ENCODE peak calls at places on chromosome 3, in ten cellular contexts. One of them, this sample, is unnamed.
A peak's percentile ranks its signal among the peaks of the same experiment; 100 is the strongest.

GRCh38 chr3:90080988-90081387 is 973.6 kb downstream of the EPHA3 start:
- DNase-seq in heart left ventricle: no peak
- DNase-seq in psoas muscle: no peak
- DNase-seq in MM.1S: no peak
- DNase-seq in spleen: no peak
- DNase-seq in hepatocyte: no peak
- DNase-seq in neural progenitor cell: peak; percentile 40
- DNase-seq in K562: no peak
- DNase-seq in mammary epithelial cell: no peak
- DNase-seq in breast epithelium: no peak
- DNase-seq in this sample: no peak

GRCh38 chr3:182562274-182562673 is 231.0 kb upstream of the ATP11B start:
- DNase-seq in heart left ventricle: no peak
- DNase-seq in psoas muscle: no peak
- DNase-seq in MM.1S: no peak
- DNase-seq in spleen: no peak
- DNase-seq in hepatocyte: no peak
- DNase-seq in neural progenitor cell: no peak
- DNase-seq in K562: no peak
- DNase-seq in mammary epithelial cell: no peak
- DNase-seq in breast epithelium: no peak
- DNase-seq in this sample: no peak

GRCh38 chr3:69165744-69166143 is 43.3 kb upstream of the LMOD3 start:
- DNase-seq in heart left ventricle: no peak
- DNase-seq in psoas muscle: no peak
- DNase-seq in MM.1S: no peak
- DNase-seq in spleen: no peak
- DNase-seq in hepatocyte: no peak
- DNase-seq in neural progenitor cell: no peak
- DNase-seq in K562: no peak
- DNase-seq in mammary epithelial cell: no peak
- DNase-seq in breast epithelium: no peak
- DNase-seq in this sample: no peak

GRCh38 chr3:30355622-30356021 is 250.8 kb upstream of the TGFBR2 start:
- DNase-seq in heart left ventricle: no peak
- DNase-seq in psoas muscle: no peak
- DNase-seq in MM.1S: no peak
- DNase-seq in spleen: no peak
- DNase-seq in hepatocyte: no peak
- DNase-seq in neural progenitor cell: peak; percentile 9
- DNase-seq in K562: no peak
- DNase-seq in mammary epithelial cell: no peak
- DNase-seq in breast epithelium: no peak
- DNase-seq in this sample: no peak

GRCh38 chr3:197775317-197775716 is 15.7 kb upstream of the LRCH3 start:
- DNase-seq in heart left ventricle: no peak
- DNase-seq in psoas muscle: no peak
- DNase-seq in MM.1S: no peak
- DNase-seq in spleen: no peak
- DNase-seq in hepatocyte: no peak
- DNase-seq in neural progenitor cell: no peak
- DNase-seq in K562: no peak
- DNase-seq in mammary epithelial cell: no peak
- DNase-seq in breast epithelium: no peak
- DNase-seq in this sample: no peak

GRCh38 chr3:184361532-184361931 is at the start of the genes CLCN2 and POLR2H:
- DNase-seq in heart left ventricle: peak; percentile 71
- DNase-seq in psoas muscle: peak; percentile 73
- DNase-seq in MM.1S: peak; percentile 74
- DNase-seq in spleen: no peak
- DNase-seq in hepatocyte: peak; percentile 93
- DNase-seq in neural progenitor cell: peak; percentile 93
- DNase-seq in K562: peak; percentile 82
- DNase-seq in mammary epithelial cell: peak; percentile 43
- DNase-seq in breast epithelium: no peak
- DNase-seq in this sample: no peak

GRCh38 chr3:7484636-7485035 is 623.7 kb downstream of the GRM7 start:
- DNase-seq in heart left ventricle: no peak
- DNase-seq in psoas muscle: no peak
- DNase-seq in MM.1S: no peak
- DNase-seq in spleen: no peak
- DNase-seq in hepatocyte: no peak
- DNase-seq in neural progenitor cell: no peak
- DNase-seq in K562: no peak
- DNase-seq in mammary epithelial cell: peak; percentile 73
- DNase-seq in breast epithelium: no peak
- DNase-seq in this sample: no peak

GRCh38 chr3:4981688-4982494 is 2.7 kb downstream of the BHLHE40 start:
- DNase-seq in heart left ventricle: no peak
- DNase-seq in psoas muscle: no peak
- DNase-seq in MM.1S: no peak
- DNase-seq in spleen: no peak
- DNase-seq in hepatocyte: peak; percentile 66
- DNase-seq in neural progenitor cell: no peak
- DNase-seq in K562: no peak
- DNase-seq in mammary epithelial cell: peak; percentile 82
- DNase-seq in breast epithelium: no peak
- DNase-seq in this sample: no peak

GRCh38 chr3:25505581-25505980 is 77.5 kb downstream of the RARB start:
- DNase-seq in heart left ventricle: no peak
- DNase-seq in psoas muscle: no peak
- DNase-seq in MM.1S: no peak
- DNase-seq in spleen: no peak
- DNase-seq in hepatocyte: no peak
- DNase-seq in neural progenitor cell: no peak
- DNase-seq in K562: no peak
- DNase-seq in mammary epithelial cell: no peak
- DNase-seq in breast epithelium: no peak
- DNase-seq in this sample: no peak

GRCh38 chr3:25507811-25508210 is 79.7 kb downstream of the RARB start:
- DNase-seq in heart left ventricle: no peak
- DNase-seq in psoas muscle: no peak
- DNase-seq in MM.1S: no peak
- DNase-seq in spleen: no peak
- DNase-seq in hepatocyte: no peak
- DNase-seq in neural progenitor cell: no peak
- DNase-seq in K562: no peak
- DNase-seq in mammary epithelial cell: no peak
- DNase-seq in breast epithelium: no peak
- DNase-seq in this sample: no peak

GRCh38 chr3:25503758-25504157 is 75.7 kb downstream of the RARB start:
- DNase-seq in heart left ventricle: no peak
- DNase-seq in psoas muscle: no peak
- DNase-seq in MM.1S: no peak
- DNase-seq in spleen: no peak
- DNase-seq in hepatocyte: no peak
- DNase-seq in neural progenitor cell: no peak
- DNase-seq in K562: no peak
- DNase-seq in mammary epithelial cell: no peak
- DNase-seq in breast epithelium: no peak
- DNase-seq in this sample: no peak

GRCh38 chr3:25497096-25497495 is 69.0 kb downstream of the RARB start:
- DNase-seq in heart left ventricle: no peak
- DNase-seq in psoas muscle: no peak
- DNase-seq in MM.1S: no peak
- DNase-seq in spleen: no peak
- DNase-seq in hepatocyte: no peak
- DNase-seq in neural progenitor cell: no peak
- DNase-seq in K562: no peak
- DNase-seq in mammary epithelial cell: no peak
- DNase-seq in breast epithelium: no peak
- DNase-seq in this sample: no peak

GRCh38 chr3:25502233-25502632 is 74.2 kb downstream of the RARB start:
- DNase-seq in heart left ventricle: no peak
- DNase-seq in psoas muscle: no peak
- DNase-seq in MM.1S: no peak
- DNase-seq in spleen: no peak
- DNase-seq in hepatocyte: no peak
- DNase-seq in neural progenitor cell: no peak
- DNase-seq in K562: no peak
- DNase-seq in mammary epithelial cell: no peak
- DNase-seq in breast epithelium: no peak
- DNase-seq in this sample: no peak
- H3K9me3 ChIP-seq in heart left ventricle: no peaks in the 10 kb centered on the region
- H3K9me3 ChIP-seq in psoas muscle: no peaks in the 10 kb centered on the region
- H3K9me3 ChIP-seq in MM.1S: no peaks in the 10 kb centered on the region
- H3K9me3 ChIP-seq in spleen: peaks cover 2% of the 10 kb centered on the region
- H3K9me3 ChIP-seq in hepatocyte: no peaks in the 10 kb centered on the region
- H3K9me3 ChIP-seq in neural progenitor cell: no peaks in the 10 kb centered on the region
- H3K9me3 ChIP-seq in K562: no peaks in the 10 kb centered on the region
- H3K9me3 ChIP-seq in mammary epithelial cell: no peaks in the 10 kb centered on the region
- H3K9me3 ChIP-seq in breast epithelium: no peaks in the 10 kb centered on the region
- H3K9me3 ChIP-seq in this sample: no peaks in the 10 kb centered on the region

DNA sequence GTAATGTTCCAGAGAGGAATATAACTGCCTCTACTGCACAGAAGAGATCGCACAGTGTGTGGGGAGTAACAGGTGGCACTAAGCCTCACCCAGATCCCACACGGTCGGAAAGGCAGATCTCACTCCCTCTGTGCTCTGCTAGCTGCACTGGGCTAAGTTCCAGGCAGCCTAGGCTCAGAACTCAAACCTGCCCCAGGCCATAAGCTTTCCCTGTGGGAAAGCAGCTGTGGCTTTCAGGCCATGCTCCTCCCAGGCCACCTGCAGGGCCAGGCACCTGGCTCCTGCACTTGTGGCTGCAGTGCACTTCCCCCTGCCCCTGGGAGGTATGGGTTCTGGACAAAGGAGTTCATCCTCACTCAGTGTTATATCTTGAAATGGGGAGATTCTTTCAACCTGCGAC is 27.5 kb downstream of the PCCB start:
- DNase-seq in heart left ventricle: no peak
- DNase-seq in psoas muscle: no peak
- DNase-seq in MM.1S: peak; percentile 20
- DNase-seq in spleen: no peak
- DNase-seq in hepatocyte: no peak
- DNase-seq in neural progenitor cell: peak; percentile 12
- DNase-seq in K562: no peak
- DNase-seq in mammary epithelial cell: peak; percentile 30
- DNase-seq in breast epithelium: no peak
- DNase-seq in this sample: no peak
- H3K9me3 ChIP-seq in heart left ventricle: peaks cover 10% of the 10 kb centered on the region
- H3K9me3 ChIP-seq in psoas muscle: peaks cover 22% of the 10 kb centered on the region
- H3K9me3 ChIP-seq in MM.1S: no peaks in the 10 kb centered on the region
- H3K9me3 ChIP-seq in spleen: peaks cover 34% of the 10 kb centered on the region
- H3K9me3 ChIP-seq in hepatocyte: peaks cover 11% of the 10 kb centered on the region
- H3K9me3 ChIP-seq in neural progenitor cell: peaks cover 23% of the 10 kb centered on the region
- H3K9me3 ChIP-seq in K562: peaks cover 4% of the 10 kb centered on the region
- H3K9me3 ChIP-seq in mammary epithelial cell: peaks cover 3% of the 10 kb centered on the region
- H3K9me3 ChIP-seq in breast epithelium: peaks cover 9% of the 10 kb centered on the region
- H3K9me3 ChIP-seq in this sample: no peaks in the 10 kb centered on the region

GRCh38 chr3:6113338-6113737 is 747.6 kb upstream of the GRM7 start:
- DNase-seq in heart left ventricle: no peak
- DNase-seq in psoas muscle: no peak
- DNase-seq in MM.1S: no peak
- DNase-seq in spleen: no peak
- DNase-seq in hepatocyte: no peak
- DNase-seq in neural progenitor cell: no peak
- DNase-seq in K562: no peak
- DNase-seq in mammary epithelial cell: no peak
- DNase-seq in breast epithelium: no peak
- DNase-seq in this sample: no peak

GRCh38 chr3:6108957-6109356 is 752.0 kb upstream of the GRM7 start:
- DNase-seq in heart left ventricle: no peak
- DNase-seq in psoas muscle: no peak
- DNase-seq in MM.1S: no peak
- DNase-seq in spleen: no peak
- DNase-seq in hepatocyte: no peak
- DNase-seq in neural progenitor cell: no peak
- DNase-seq in K562: no peak
- DNase-seq in mammary epithelial cell: no peak
- DNase-seq in breast epithelium: no peak
- DNase-seq in this sample: no peak

GRCh38 chr3:6110451-6110850 is 750.5 kb upstream of the GRM7 start:
- DNase-seq in heart left ventricle: no peak
- DNase-seq in psoas muscle: no peak
- DNase-seq in MM.1S: no peak
- DNase-seq in spleen: no peak
- DNase-seq in hepatocyte: no peak
- DNase-seq in neural progenitor cell: no peak
- DNase-seq in K562: no peak
- DNase-seq in mammary epithelial cell: no peak
- DNase-seq in breast epithelium: no peak
- DNase-seq in this sample: no peak

DNA sequence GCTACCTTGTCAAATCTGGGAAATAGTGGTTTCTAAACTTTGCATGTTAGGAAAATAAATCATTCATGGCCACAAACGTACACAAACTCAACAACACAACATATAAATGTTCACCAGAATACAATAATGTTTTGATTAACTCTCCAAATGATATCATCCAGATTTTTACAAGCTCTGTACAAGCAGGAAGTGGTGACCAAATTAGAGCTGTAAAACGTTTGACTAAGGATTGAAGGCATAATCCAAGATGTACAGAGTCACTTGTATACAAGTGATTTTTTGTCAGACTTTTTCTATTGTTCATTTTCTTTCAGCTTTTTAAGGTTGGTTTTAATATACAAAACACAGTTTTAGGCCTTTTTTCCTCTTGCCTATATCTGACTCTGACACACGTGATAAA is 748.4 kb upstream of the GRM7 start:
- DNase-seq in heart left ventricle: no peak
- DNase-seq in psoas muscle: no peak
- DNase-seq in MM.1S: no peak
- DNase-seq in spleen: no peak
- DNase-seq in hepatocyte: no peak
- DNase-seq in neural progenitor cell: no peak
- DNase-seq in K562: no peak
- DNase-seq in mammary epithelial cell: no peak
- DNase-seq in breast epithelium: no peak
- DNase-seq in this sample: no peak
- H3K9me3 ChIP-seq in heart left ventricle: no peaks in the 10 kb centered on the region
- H3K9me3 ChIP-seq in psoas muscle: no peaks in the 10 kb centered on the region
- H3K9me3 ChIP-seq in MM.1S: no peaks in the 10 kb centered on the region
- H3K9me3 ChIP-seq in spleen: no peaks in the 10 kb centered on the region
- H3K9me3 ChIP-seq in hepatocyte: no peaks in the 10 kb centered on the region
- H3K9me3 ChIP-seq in neural progenitor cell: no peaks in the 10 kb centered on the region
- H3K9me3 ChIP-seq in K562: no peaks in the 10 kb centered on the region
- H3K9me3 ChIP-seq in mammary epithelial cell: peaks cover 5% of the 10 kb centered on the region
- H3K9me3 ChIP-seq in breast epithelium: no peaks in the 10 kb centered on the region
- H3K9me3 ChIP-seq in this sample: no peaks in the 10 kb centered on the region

DNA sequence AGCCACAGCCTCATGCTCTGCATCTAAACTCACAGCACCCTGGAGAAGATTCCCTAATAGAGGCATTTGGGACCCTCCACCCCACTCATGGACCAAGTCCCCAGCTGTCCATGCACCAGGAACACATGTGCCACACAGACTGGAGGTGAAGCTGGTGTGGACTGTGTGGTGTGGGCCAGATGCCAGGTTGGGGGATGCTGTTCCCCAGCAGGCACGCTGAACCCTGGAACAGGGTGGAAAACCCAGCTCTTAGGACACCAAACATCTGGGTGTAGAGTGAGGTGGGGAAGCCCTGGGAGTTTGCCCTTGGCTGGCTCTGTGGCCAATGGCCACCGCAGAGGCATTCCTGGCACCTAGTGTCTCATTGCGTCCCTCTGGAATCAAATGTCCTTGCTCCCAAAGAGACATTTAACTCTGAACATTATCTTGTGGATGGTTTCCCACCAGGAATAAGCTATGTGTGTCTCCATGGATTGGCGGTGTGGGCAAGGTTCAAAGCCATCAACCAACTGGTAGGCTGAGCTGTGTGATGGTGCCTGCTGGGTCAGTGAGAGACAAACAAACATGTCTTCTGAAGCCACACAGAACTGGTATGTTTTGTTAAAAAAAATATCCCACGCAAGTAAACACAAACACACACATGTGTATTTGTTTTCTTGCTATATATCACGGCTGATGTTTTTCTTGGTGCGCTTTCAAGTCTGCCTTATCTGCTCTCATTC is 65.0 kb downstream of the EXOG start:
- DNase-seq in heart left ventricle: peak; percentile 4
- DNase-seq in psoas muscle: peak; percentile 22
- DNase-seq in MM.1S: no peak
- DNase-seq in spleen: peak; percentile 61
- DNase-seq in hepatocyte: no peak
- DNase-seq in neural progenitor cell: no peak
- DNase-seq in K562: no peak
- DNase-seq in mammary epithelial cell: no peak
- DNase-seq in breast epithelium: no peak
- DNase-seq in this sample: no peak
- H3K9me3 ChIP-seq in heart left ventricle: no peaks in the 10 kb centered on the region
- H3K9me3 ChIP-seq in psoas muscle: no peaks in the 10 kb centered on the region
- H3K9me3 ChIP-seq in MM.1S: no peaks in the 10 kb centered on the region
- H3K9me3 ChIP-seq in spleen: no peaks in the 10 kb centered on the region
- H3K9me3 ChIP-seq in hepatocyte: no peaks in the 10 kb centered on the region
- H3K9me3 ChIP-seq in neural progenitor cell: no peaks in the 10 kb centered on the region
- H3K9me3 ChIP-seq in K562: no peaks in the 10 kb centered on the region
- H3K9me3 ChIP-seq in mammary epithelial cell: no peaks in the 10 kb centered on the region
- H3K9me3 ChIP-seq in breast epithelium: peaks cover 4% of the 10 kb centered on the region
- H3K9me3 ChIP-seq in this sample: no peaks in the 10 kb centered on the region

This sample was measured in T-helper 17 cell.